ENCODE peak calls at places on chromosomes 4 and X, in six cellular contexts. S is LoVo; L is midbrain; X is activated CD4-positive, alpha-beta T cell treated with anti-CD3 and anti-CD28 coated beads for 4 hours; Z is kidney epithelial cell; N is amniotic epithelial cell. T is an unnamed sample.

GRCh38 chr4:38950159-38950558 is 82.0 kb downstream of the TMEM156 start:
- DNase-seq in S (no peak), L (no peak), X (no peak), Z (no peak), N (peak), T (no peak)

GRCh38 chrX:102837843-102838242 is 99.2 kb upstream of the RAB40AL start:
- DNase-seq in S (no peak), L (no peak), X (no peak), Z (no peak), N (peak), T (no peak)

GRCh38 chrX:44935172-44935571 is 62.2 kb downstream of the KDM6A start:
- DNase-seq in S (no peak), L (no peak), X (no peak), Z (no peak), N (no peak), T (no peak)

GRCh38 chr4:147430111-147430510 is 50.8 kb upstream of the EDNRA start:
- DNase-seq in S (no peak), L (no peak), X (no peak), Z (no peak), N (peak), T (no peak)

GRCh38 chr4:38943355-38943754 is 75.7 kb downstream of the FAM114A1 start:
- DNase-seq in S (no peak), L (no peak), X (no peak), Z (no peak), N (no peak), T (no peak)

GRCh38 chr4:123234966-123235365 is 161.6 kb upstream of the SPRY1 start:
- DNase-seq in S (no peak), L (no peak), X (no peak), Z (no peak), N (no peak), T (no peak)

GRCh38 chr4:159105063-159105414 is 2.2 kb downstream of the RAPGEF2 start:
- DNase-seq in S (no peak), L (no peak), X (no peak), Z (no peak), N (no peak), T (no peak)

GRCh38 chr4:94349193-94349592 is 6.6 kb upstream of the HPGDS start:
- DNase-seq in S (no peak), L (no peak), X (no peak), Z (no peak), N (peak), T (no peak)

GRCh38 chr4:100022792-100023222 is 72.7 kb upstream of the H2AZ1 start:
- DNase-seq in S (no peak), L (no peak), X (no peak), Z (no peak), N (no peak), T (no peak)

GRCh38 chr4:7165874-7166201 is 26.5 kb upstream of the SORCS2 start:
- DNase-seq in S (no peak), L (no peak), X (no peak), Z (no peak), N (no peak), T (no peak)

GRCh38 chr4:53060278-53060677 is 198.2 kb downstream of the RASL11B start:
- DNase-seq in S (no peak), L (no peak), X (no peak), Z (no peak), N (no peak), T (no peak)

GRCh38 chr4:158811704-158812103 is 42.9 kb downstream of the FNIP2 start:
- DNase-seq in S (peak), L (peak), X (peak), Z (no peak), N (peak), T (no peak)

GRCh38 chr4:169268951-169269781 is 1.6 kb downstream of the SH3RF1 start:
- DNase-seq in S (peak), L (no peak), X (no peak), Z (no peak), N (peak), T (no peak)

GRCh38 chrX:129654652-129655546 is at the start of gene APLN:
- DNase-seq in S (peak), L (peak), X (no peak), Z (no peak), N (peak), T (peak)

GRCh38 chrX:27444093-27444908 is 18.8 kb downstream of the PPP4R3C start:
- DNase-seq in S (no peak), L (no peak), X (no peak), Z (no peak), N (no peak), T (no peak)

GRCh38 chr4:76867880-76868655 is 29.9 kb downstream of the SOWAHB start:
- DNase-seq in S (peak), L (no peak), X (no peak), Z (no peak), N (no peak), T (no peak)

GRCh38 chrX:637660-638481 is 7.3 kb downstream of the SHOX start:
- DNase-seq in S (no peak), L (no peak), X (no peak), Z (no peak), N (no peak), T (no peak)

GRCh38 chr4:107351196-107351595 is 315.1 kb upstream of the DKK2 start:
- DNase-seq in S (no peak), L (no peak), X (no peak), Z (no peak), N (no peak), T (no peak)

GRCh38 chr4:11004818-11005217 is 320.2 kb upstream of the CLNK start:
- DNase-seq in S (no peak), L (no peak), X (no peak), Z (no peak), N (no peak), T (no peak)

GRCh38 chrX:153401133-153401764 is at the start of gene PNMA6E:
- DNase-seq in S (no peak), L (no peak), X (no peak), Z (no peak), N (no peak), T (no peak)

GRCh38 chrX:39705299-39705698 is 392.5 kb downstream of the BCOR start:
- DNase-seq in S (peak), L (no peak), X (no peak), Z (peak), N (peak), T (no peak)

GRCh38 chr4:68216501-68216900 is 29.0 kb downstream of the TMPRSS11B start:
- DNase-seq in S (no peak), L (no peak), X (no peak), Z (no peak), N (no peak), T (no peak)

GRCh38 chr4:169305651-169306050 is 34.9 kb upstream of the SH3RF1 start:
- DNase-seq in S (no peak), L (no peak), X (no peak), Z (no peak), N (peak), T (no peak)

GRCh38 chr4:95288552-95288951 is 260.2 kb downstream of the UNC5C start:
- DNase-seq in S (no peak), L (no peak), X (no peak), Z (no peak), N (peak), T (no peak)

GRCh38 chrX:111352424-111352823 is 59.6 kb downstream of the DCX start:
- DNase-seq in S (no peak), L (no peak), X (no peak), Z (peak), N (peak), T (no peak)

GRCh38 chr4:19455196-19455595 is 796.5 kb upstream of the SLIT2 start:
- DNase-seq in S (no peak), L (no peak), X (no peak), Z (no peak), N (no peak), T (no peak)

GRCh38 chr4:43271946-43272345 is 379.4 kb downstream of the GRXCR1 start:
- DNase-seq in S (no peak), L (no peak), X (no peak), Z (no peak), N (no peak), T (no peak)

GRCh38 chr4:2794707-2795557 is 2.0 kb downstream of the SH3BP2 start:
- DNase-seq in S (no peak), L (peak), X (no peak), Z (no peak), N (peak), T (no peak)

GRCh38 chrX:136055651-136056221 is 70.5 kb downstream of the SLC9A6 start:
- DNase-seq in S (no peak), L (no peak), X (no peak), Z (no peak), N (peak), T (no peak)

GRCh38 chrX:155028192-155028591 is 1.5 kb downstream of the FUNDC2 start:
- DNase-seq in S (no peak), L (no peak), X (no peak), Z (no peak), N (no peak), T (no peak)

GRCh38 chrX:111164728-111165127 is 68.7 kb downstream of the PAK3 start:
- DNase-seq in S (no peak), L (no peak), X (no peak), Z (no peak), N (peak), T (no peak)

GRCh38 chrX:25206761-25207160 is 191.0 kb upstream of the ARX start:
- DNase-seq in S (no peak), L (no peak), X (no peak), Z (peak), N (no peak), T (no peak)